ENCODE peak calls at places on chromosome 14, in ten cellular contexts. Y, I, G, U, A, K, E, S, Z and D are unnamed samples. For H3K4me1, the result is how much of the 10 kb centered on the place peaks cover.

GRCh38 chr14:47278233-47278842 is 397.1 kb downstream of the MDGA2 start:
- DNase-seq in Y (peak), I (peak), G (peak), U (peak), A (no peak), K (no peak), E (no peak), S (no peak), Z (peak), D (peak)

GRCh38 chr14:86802726-86803125 is 1190.3 kb downstream of the GALC start:
- DNase-seq in Y (no peak), I (no peak), G (no peak), U (no peak), A (no peak), K (no peak), E (no peak), S (no peak), Z (no peak), D (no peak)

GRCh38 chr14:22630486-22630885 is 13.7 kb downstream of the OR6J1 start:
- DNase-seq in Y (no peak), I (no peak), G (no peak), U (no peak), A (no peak), K (no peak), E (no peak), S (no peak), Z (no peak), D (no peak)

GRCh38 chr14:39628087-39628486 is 195.9 kb upstream of the FBXO33 start:
- DNase-seq in Y (no peak), I (no peak), G (no peak), U (no peak), A (no peak), K (no peak), E (no peak), S (no peak), Z (no peak), D (no peak)

GRCh38 chr14:99468836-99469592 is 11.6 kb downstream of the SETD3 start:
- DNase-seq in Y (no peak), I (no peak), G (no peak), U (no peak), A (no peak), K (no peak), E (no peak), S (no peak), Z (no peak), D (no peak)

GRCh38 chr14:31939934-31940333 is 137.2 kb upstream of the ARHGAP5 start:
- DNase-seq in Y (no peak), I (no peak), G (no peak), U (no peak), A (no peak), K (no peak), E (no peak), S (no peak), Z (no peak), D (peak)

GRCh38 chr14:71361335-71361734 is 454.1 kb downstream of the PCNX1 start:
- DNase-seq in Y (no peak), I (no peak), G (no peak), U (no peak), A (no peak), K (no peak), E (no peak), S (no peak), Z (no peak), D (no peak)

GRCh38 chr14:93044601-93045000 is 71.1 kb downstream of the ITPK1 start:
- DNase-seq in Y (no peak), I (peak), G (no peak), U (no peak), A (no peak), K (no peak), E (no peak), S (no peak), Z (no peak), D (no peak)

GRCh38 chr14:100504372-100505078 is 82.7 kb downstream of the BEGAIN start:
- DNase-seq in Y (no peak), I (no peak), G (no peak), U (peak), A (no peak), K (no peak), E (no peak), S (no peak), Z (no peak), D (no peak)

GRCh38 chr14:92539875-92540274 is 26.3 kb downstream of the RIN3 start:
- DNase-seq in Y (no peak), I (no peak), G (no peak), U (no peak), A (peak), K (no peak), E (peak), S (no peak), Z (no peak), D (no peak)

GRCh38 chr14:36582011-36582873 is at the start of gene NKX2-8:
- DNase-seq in Y (peak), I (no peak), G (no peak), U (peak), A (no peak), K (no peak), E (no peak), S (no peak), Z (peak), D (no peak)

GRCh38 chr14:59897757-59898383 is 22.1 kb upstream of the LRRC9 start:
- DNase-seq in Y (peak), I (peak), G (no peak), U (peak), A (no peak), K (no peak), E (no peak), S (no peak), Z (peak), D (no peak)

GRCh38 chr14:54784060-54784459 is 118.6 kb downstream of the GCH1 start:
- DNase-seq in Y (no peak), I (peak), G (no peak), U (no peak), A (peak), K (no peak), E (no peak), S (no peak), Z (no peak), D (no peak)

GRCh38 chr14:24984846-24985589 is 64.9 kb downstream of the STXBP6 start:
- DNase-seq in Y (no peak), I (peak), G (no peak), U (no peak), A (no peak), K (no peak), E (no peak), S (no peak), Z (peak), D (peak)

GRCh38 chr14:31596691-31597090 is 35.5 kb downstream of the NUBPL start:
- DNase-seq in Y (no peak), I (no peak), G (no peak), U (no peak), A (no peak), K (no peak), E (no peak), S (no peak), Z (no peak), D (no peak)

GRCh38 chr14:87745507-87746118 is 247.4 kb downstream of the GALC start:
- DNase-seq in Y (peak), I (peak), G (no peak), U (peak), A (no peak), K (no peak), E (no peak), S (no peak), Z (peak), D (peak)

DNA sequence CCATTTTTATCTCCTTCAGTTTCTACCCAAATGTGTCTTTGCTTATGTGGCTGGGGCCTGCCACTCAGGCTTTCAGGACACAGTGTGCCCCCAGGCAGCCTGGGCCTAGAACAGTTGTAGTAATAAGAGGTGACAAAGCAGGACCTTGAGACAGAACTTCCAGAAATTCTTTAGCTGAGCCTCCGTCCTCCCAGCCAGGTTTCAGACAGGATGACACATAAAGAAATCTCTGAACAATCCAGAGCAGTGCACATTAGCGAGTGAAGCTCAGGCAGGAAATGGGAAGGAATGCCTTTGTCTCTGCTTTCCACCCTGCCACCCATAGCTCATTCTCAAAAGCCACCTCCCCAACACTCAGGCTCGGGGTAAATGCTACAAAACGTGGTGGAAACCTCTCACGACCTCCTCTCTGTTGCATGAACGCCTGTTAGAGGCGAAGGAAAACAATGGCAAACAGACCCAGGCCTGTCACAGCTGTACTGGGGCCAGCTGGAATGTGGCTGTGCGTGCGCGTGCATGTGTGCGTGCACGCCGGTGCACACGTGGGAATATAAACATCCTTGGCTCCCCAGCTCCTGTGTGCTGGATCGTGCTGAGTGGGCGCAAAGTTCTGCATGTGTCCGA is 286.7 kb downstream of the ZFP36L1 start:
- DNase-seq in Y (peak), I (no peak), G (no peak), U (no peak), A (no peak), K (no peak), E (no peak), S (no peak), Z (no peak), D (no peak)
- H3K4me1 ChIP-seq in Y (under half), I (under half), G (under half), U (under half), A (under half), K (under half), E (under half), S (half or more), Z (half or more), D (under half)

DNA sequence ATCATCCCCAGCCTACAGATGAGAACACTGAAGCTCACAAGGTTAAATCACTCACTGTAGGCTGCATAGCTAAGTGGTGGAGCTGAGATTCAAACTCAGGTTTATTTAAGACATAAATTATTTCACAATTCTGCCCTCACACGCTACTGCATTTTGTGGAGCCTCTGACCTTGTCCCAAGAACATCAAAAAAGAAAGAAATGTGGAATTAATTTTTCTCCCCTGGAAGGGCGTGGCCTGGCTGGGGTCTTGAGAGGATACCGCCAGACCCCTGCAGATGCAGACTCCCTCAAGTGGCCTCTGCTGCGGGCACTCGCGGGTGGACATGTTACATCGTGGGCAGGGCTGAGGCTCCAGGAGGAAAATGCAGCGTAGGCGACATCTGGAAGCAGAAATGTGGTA is 40.6 kb downstream of the LTBP2 start:
- DNase-seq in Y (no peak), I (no peak), G (peak), U (no peak), A (peak), K (no peak), E (peak), S (no peak), Z (no peak), D (peak)
- H3K4me1 ChIP-seq in Y (under half), I (under half), G (under half), U (half or more), A (under half), K (under half), E (under half), S (under half), Z (under half), D (under half)

GRCh38 chr14:104084251-104085002 is 1.1 kb upstream of the ASPG start:
- DNase-seq in Y (no peak), I (no peak), G (no peak), U (no peak), A (no peak), K (peak), E (no peak), S (no peak), Z (peak), D (no peak)
- H3K4me1 ChIP-seq in Y (under half), I (under half), G (under half), U (under half), A (under half), K (under half), E (under half), S (under half), Z (under half), D (under half)

GRCh38 chr14:56131865-56132830 is 13.9 kb downstream of the PELI2 start:
- DNase-seq in Y (no peak), I (no peak), G (no peak), U (no peak), A (no peak), K (no peak), E (no peak), S (no peak), Z (no peak), D (no peak)

GRCh38 chr14:56135668-56136067 is 17.5 kb downstream of the PELI2 start:
- DNase-seq in Y (no peak), I (no peak), G (no peak), U (no peak), A (no peak), K (no peak), E (no peak), S (no peak), Z (no peak), D (no peak)

GRCh38 chr14:56131004-56131864 is 13.0 kb downstream of the PELI2 start:
- DNase-seq in Y (no peak), I (peak), G (no peak), U (no peak), A (no peak), K (no peak), E (no peak), S (no peak), Z (no peak), D (no peak)

GRCh38 chr14:56135001-56135400 is 16.8 kb downstream of the PELI2 start:
- DNase-seq in Y (no peak), I (no peak), G (no peak), U (no peak), A (no peak), K (peak), E (no peak), S (no peak), Z (no peak), D (no peak)

GRCh38 chr14:56133547-56133946 is 15.3 kb downstream of the PELI2 start:
- DNase-seq in Y (peak), I (no peak), G (no peak), U (no peak), A (no peak), K (no peak), E (no peak), S (no peak), Z (no peak), D (no peak)
- H3K4me1 ChIP-seq in Y (under half), I (under half), G (under half), U (under half), A (under half), K (under half), E (under half), S (under half), Z (under half), D (under half)

GRCh38 chr14:89408907-89409675 is 7.9 kb downstream of the FOXN3 start:
- DNase-seq in Y (no peak), I (no peak), G (no peak), U (no peak), A (no peak), K (no peak), E (no peak), S (no peak), Z (no peak), D (no peak)
- H3K4me1 ChIP-seq in Y (under half), I (under half), G (under half), U (under half), A (under half), K (under half), E (under half), S (under half), Z (under half), D (under half)